ENCODE peak calls at places on chromosomes 12 and 14, in six cellular contexts. U is epithelial cell of proximal tubule, K is thoracic aorta, Q is cardiac fibroblast, Y is HCT116, E is A549. W is an unnamed sample.

GRCh38 chr14:99320105-99320572 is 48.1 kb upstream of the BCL11B start:
- DNase-seq in Y (peak; percentile 21), U (no peak), Q (peak; percentile 21), E (peak; percentile 77), K (no peak), W (peak; percentile 4)

GRCh38 chr12:25648460-25648859 is 95.4 kb upstream of the LMNTD1 start:
- DNase-seq in Y (peak; percentile 56), U (no peak), Q (peak; percentile 79), K (no peak), E (peak; percentile 24), W (peak; percentile 35)

GRCh38 chr14:94322648-94323570 is at the start of gene SERPINA6:
- DNase-seq in U (peak; percentile 61), Q (peak; percentile 74), Y (no peak), E (no peak), K (no peak), W (peak; percentile 75)

GRCh38 chr14:54450535-54450934 is 9.4 kb upstream of the CNIH1 start:
- DNase-seq in U (no peak), E (no peak), Y (no peak), K (no peak), Q (peak; percentile 41), W (no peak)

GRCh38 chr14:20609215-20610001 is 18.2 kb upstream of the RNASE12 start:
- DNase-seq in E (peak; percentile 85), K (no peak), Q (peak; percentile 93), U (peak; percentile 60), Y (peak; percentile 84), W (peak; percentile 59)

GRCh38 chr12:4151362-4152121 is 122.0 kb upstream of the CCND2 start:
- DNase-seq in U (no peak), Q (no peak), Y (no peak), E (no peak), K (no peak), W (no peak)

GRCh38 chr12:105679982-105680381 is 349.5 kb downstream of the C12orf75 start:
- DNase-seq in E (no peak), U (no peak), Q (no peak), K (no peak), Y (no peak), W (no peak)

GRCh38 chr12:94336201-94336915 is 123.3 kb downstream of the CEP83 start:
- DNase-seq in E (no peak), Q (peak; percentile 70), K (no peak), Y (no peak), U (no peak), W (no peak)

GRCh38 chr12:116635487-116635886 is 76.3 kb downstream of the MAP1LC3B2 start:
- DNase-seq in Q (no peak), K (no peak), Y (no peak), U (no peak), E (no peak), W (no peak)

GRCh38 chr14:55523321-55523720 is 56.7 kb upstream of the KTN1 start:
- DNase-seq in K (no peak), E (no peak), Y (no peak), Q (no peak), U (no peak), W (no peak)

GRCh38 chr14:96098309-96098998 is 59.3 kb downstream of the C14orf132 start:
- DNase-seq in Y (peak; percentile 64), Q (peak; percentile 78), K (no peak), E (peak; percentile 75), U (no peak), W (no peak)

GRCh38 chr12:43969882-43970281 is 134.0 kb downstream of the TMEM117 start:
- DNase-seq in E (no peak), Y (peak; percentile 24), U (no peak), K (no peak), Q (peak; percentile 26), W (no peak)

GRCh38 chr12:108962256-108962655 is 58.6 kb downstream of the SVOP start:
- DNase-seq in Y (no peak), K (no peak), E (no peak), U (no peak), Q (no peak), W (no peak)

GRCh38 chr12:46661161-46661845 is 164.5 kb downstream of the SLC38A4 start:
- DNase-seq in Q (peak; percentile 95), Y (peak; percentile 71), K (no peak), U (peak; percentile 61), E (peak; percentile 47), W (peak; percentile 55)

GRCh38 chr12:124913474-124914391 is 717 bp downstream of the UBC start:
- DNase-seq in K (peak; percentile 50), Q (peak; percentile 72), Y (no peak), U (no peak), E (no peak), W (no peak)

GRCh38 chr14:103710771-103711392 is 4.4 kb downstream of the XRCC3 start:
- DNase-seq in K (no peak), E (no peak), Y (no peak), Q (no peak), U (no peak), W (no peak)

GRCh38 chr12:113524495-113524894 is 52.8 kb upstream of the LHX5 start:
- DNase-seq in K (no peak), E (no peak), Q (no peak), Y (no peak), U (no peak), W (no peak)

GRCh38 chr12:40663781-40664180 is 28.5 kb upstream of the CNTN1 start:
- DNase-seq in U (no peak), K (no peak), Q (no peak), Y (no peak), E (no peak), W (no peak)

GRCh38 chr12:3728686-3729085 is 24.2 kb downstream of the CRACR2A start:
- DNase-seq in Y (no peak), E (no peak), Q (no peak), U (no peak), K (no peak), W (no peak)

GRCh38 chr14:55158412-55158811 is 29.4 kb downstream of the LGALS3 start:
- DNase-seq in Y (no peak), U (no peak), K (no peak), Q (no peak), E (no peak), W (no peak)

GRCh38 chr12:82504411-82504810 is 146.1 kb downstream of the METTL25 start:
- DNase-seq in Y (no peak), U (no peak), Q (peak; percentile 8), E (no peak), K (no peak), W (no peak)

GRCh38 chr12:20718294-20718693 is 23.2 kb downstream of the SLCO1C1 start:
- DNase-seq in Y (no peak), U (no peak), K (no peak), Q (no peak), E (no peak), W (no peak)

GRCh38 chr12:105741786-105742566 is 396.8 kb downstream of the NUAK1 start:
- DNase-seq in Y (no peak), E (no peak), K (peak; percentile 32), U (no peak), Q (peak; percentile 96), W (no peak)

GRCh38 chr12:57521475-57522018 is 1.1 kb upstream of the MBD6 start:
- DNase-seq in Q (peak; percentile 55), U (no peak), E (no peak), Y (no peak), K (no peak), W (no peak)

GRCh38 chr12:130976171-130976720 is 22.5 kb downstream of the ADGRD1 start:
- DNase-seq in Q (no peak), U (no peak), K (no peak), E (no peak), Y (no peak), W (no peak)

GRCh38 chr12:40253936-40254335 is 29.1 kb downstream of the LRRK2 start:
- DNase-seq in Q (peak; percentile 24), Y (no peak), E (no peak), U (no peak), K (no peak), W (no peak)

GRCh38 chr12:74890237-74890599 is 319.4 kb downstream of the KCNC2 start:
- DNase-seq in U (peak; percentile 73), K (no peak), E (peak; percentile 49), Q (peak; percentile 68), Y (peak; percentile 73), W (peak; percentile 80)

GRCh38 chr14:22118894-22119477 is 445.4 kb upstream of the OR4E1 start:
- DNase-seq in Q (no peak), U (no peak), Y (no peak), K (no peak), E (no peak), W (no peak)

GRCh38 chr12:93234641-93235040 is 143.1 kb upstream of the NUDT4 start:
- DNase-seq in Y (no peak), U (no peak), E (no peak), K (no peak), Q (no peak), W (no peak)

DNA sequence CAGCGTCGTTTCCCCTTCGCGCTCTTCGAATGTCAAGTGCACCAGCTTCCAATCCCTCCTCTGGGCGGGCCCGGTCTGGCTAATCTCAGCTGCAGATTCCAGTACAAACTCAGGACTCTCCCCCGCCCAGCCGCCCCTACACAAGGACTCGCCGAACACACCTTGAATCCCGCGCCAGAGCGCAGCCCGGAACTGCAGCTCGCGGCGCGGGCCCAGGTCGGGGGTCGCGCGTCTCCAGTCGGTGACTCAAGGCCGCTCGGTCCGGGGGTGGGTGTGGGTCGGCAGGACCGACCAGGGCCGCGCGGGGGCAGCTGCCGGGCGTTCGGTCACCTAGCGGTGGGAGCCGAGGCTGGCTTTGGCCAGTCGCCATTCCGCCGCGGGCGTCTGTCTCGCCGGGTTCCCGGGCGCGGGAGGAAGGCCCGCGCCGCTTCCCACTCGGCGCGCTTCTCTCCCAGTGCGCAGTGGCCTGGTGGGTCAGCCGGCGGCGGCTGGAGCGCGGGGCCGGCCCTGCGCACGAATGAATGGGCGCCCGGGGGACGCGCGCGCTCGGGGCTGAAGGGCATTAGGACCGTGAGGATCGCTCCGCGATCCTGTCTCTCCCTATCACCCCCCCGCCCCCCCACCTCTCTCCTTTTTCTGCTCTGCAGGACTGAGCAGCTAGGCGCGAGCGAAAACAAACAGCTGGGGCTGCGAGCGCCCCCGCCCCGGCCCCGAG is at the start of gene GALNT16:
- DNase-seq in Y (no peak), K (no peak), U (no peak), E (peak; percentile 63), Q (peak; percentile 27), W (no peak)
- H3K4me3 ChIP-seq in Y (no peak within 1 kb of the TSS), K (peak within 1 kb of the TSS; percentile 75), U (peak within 1 kb of the TSS; percentile 61), E (peak within 1 kb of the TSS; percentile 62), Q (peak within 1 kb of the TSS; percentile 59), W (peak within 1 kb of the TSS; percentile 53)

GRCh38 chr12:104456417-104456949 is at the start of gene CHST11:
- DNase-seq in E (peak; percentile 95), Q (peak; percentile 95), U (no peak), K (peak; percentile 57), Y (peak; percentile 48), W (peak; percentile 68)
- TF ChIP-seq CTCF in E (no peak), Q (peak; percentile 51), U (peak; percentile 37), K (peak; percentile 46), Y (no peak), W (peak; percentile 40)

GRCh38 chr12:102965281-102966155 is 8.0 kb downstream of the ASCL1 start:
- DNase-seq in E (no peak), Q (no peak), Y (no peak), U (no peak), K (no peak), W (no peak)
- H3K4me3 ChIP-seq in E (peak overlapping the region; percentile 27), Q (no peak overlapping the region), Y (no peak overlapping the region), U (peak overlapping the region; percentile 23), K (no peak overlapping the region), W (no peak overlapping the region)

DNA sequence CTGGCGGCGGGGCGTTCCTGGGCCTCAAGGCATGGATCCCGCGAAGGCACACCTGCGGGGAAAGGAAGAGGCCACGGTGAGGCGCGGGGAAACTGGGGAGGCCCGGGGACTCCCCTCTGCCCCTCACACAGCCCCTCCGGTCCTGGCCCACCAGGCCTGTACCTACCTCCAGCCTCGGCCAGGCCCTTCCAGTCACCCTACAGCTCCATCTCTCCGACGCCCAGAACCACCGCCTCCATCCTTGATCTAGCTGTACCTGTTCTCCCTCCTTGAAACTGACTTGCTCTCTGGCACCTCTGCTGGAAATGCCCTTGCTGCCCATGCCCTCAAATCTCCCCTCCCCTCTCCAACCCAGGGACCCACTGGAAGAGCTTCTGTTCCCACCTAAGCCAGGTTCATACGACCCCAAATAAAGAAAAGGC is 1.7 kb downstream of the ANKRD9 start:
- DNase-seq in Q (no peak), Y (no peak), U (no peak), E (no peak), K (no peak), W (no peak)
- TF ChIP-seq CTCF in Q (no peak), Y (no peak), U (peak; percentile 30), E (no peak), K (no peak), W (peak; percentile 10)

W was measured in kidney epithelial cell.